ENCODE peak calls at places on chromosomes 1 and 21, in ten cellular contexts. B is progenitor cell of endocrine pancreas; X is HS-5; O is effector CD4-positive, alpha-beta T cell; L is cardiac septum; F is HCEC 1CT; R is fibroblast of lung; K is neuronal stem cell; J is NCI-H1092 treated with DMSO at 0.1 percent for 48 hours; T is pancreas. V is an unnamed sample.

GRCh38 chr1:217747156-217747769 is 116.1 kb downstream of the SPATA17 start:
- DNase-seq in B (no peak), J (peak), X (peak), L (no peak), F (peak), R (peak), T (no peak), K (no peak), O (no peak), V (peak)

GRCh38 chr1:244138399-244138798 is 87.3 kb downstream of the ZBTB18 start:
- DNase-seq in F (no peak), X (no peak), R (no peak), L (no peak), K (no peak), J (no peak), O (no peak), B (no peak), T (no peak), V (no peak)

GRCh38 chr1:239899747-239900146 is 191.9 kb upstream of the FMN2 start:
- DNase-seq in R (no peak), B (no peak), L (no peak), X (no peak), O (no peak), K (no peak), J (no peak), F (no peak), T (no peak), V (peak)

GRCh38 chr21:15423676-15424445 is 305.9 kb upstream of the USP25 start:
- DNase-seq in B (no peak), J (no peak), K (no peak), F (no peak), T (no peak), R (no peak), L (no peak), X (no peak), O (no peak), V (no peak)

GRCh38 chr21:16179732-16180131 is 449.9 kb downstream of the USP25 start:
- DNase-seq in K (no peak), R (no peak), F (no peak), L (no peak), X (no peak), B (no peak), T (no peak), O (no peak), J (no peak), V (no peak)

GRCh38 chr1:76336951-76337371 is 262.4 kb downstream of the ST6GALNAC3 start:
- DNase-seq in T (no peak), F (peak), B (no peak), L (no peak), O (no peak), J (peak), R (peak), X (peak), K (no peak), V (no peak)

GRCh38 chr1:182615468-182616129 is 11.4 kb upstream of the RGS16 start:
- DNase-seq in O (peak), F (no peak), X (no peak), T (no peak), L (no peak), K (peak), R (peak), B (no peak), J (peak), V (no peak)

GRCh38 chr1:91024501-91025119 is 2.8 kb upstream of the ZNF644 start:
- DNase-seq in J (no peak), X (no peak), K (no peak), L (no peak), B (no peak), F (no peak), T (no peak), O (no peak), R (no peak), V (no peak)

GRCh38 chr1:30597711-30598110 is 125.7 kb downstream of the MATN1 start:
- DNase-seq in J (no peak), B (no peak), F (no peak), O (no peak), L (no peak), R (no peak), K (no peak), X (no peak), T (no peak), V (no peak)

GRCh38 chr1:23561813-23562100 is 2.5 kb upstream of the ID3 start:
- DNase-seq in B (no peak), L (no peak), X (no peak), K (no peak), J (no peak), F (no peak), T (no peak), R (no peak), O (no peak), V (no peak)

GRCh38 chr1:248306103-248306502 is 2.9 kb upstream of the OR2T12 start:
- DNase-seq in J (no peak), R (no peak), X (no peak), T (no peak), O (no peak), K (no peak), L (no peak), F (no peak), B (no peak), V (no peak)

GRCh38 chr1:231883382-231883781 is 256.8 kb downstream of the DISC1 start:
- DNase-seq in B (no peak), O (no peak), X (no peak), F (no peak), J (peak), R (no peak), T (no peak), L (no peak), K (no peak), V (peak)

GRCh38 chr1:150474869-150475268 is 12.3 kb upstream of the TARS2 start:
- DNase-seq in B (no peak), O (no peak), T (no peak), X (no peak), J (no peak), R (no peak), F (no peak), L (no peak), K (no peak), V (no peak)

GRCh38 chr1:210707300-210707699 is 378.6 kb downstream of the HHAT start:
- DNase-seq in T (no peak), X (no peak), F (no peak), K (no peak), R (no peak), L (no peak), B (no peak), J (peak), O (no peak), V (no peak)

GRCh38 chr21:34983680-34984086 is 65.4 kb downstream of the RUNX1 start:
- DNase-seq in F (peak), K (no peak), R (peak), L (no peak), X (no peak), B (no peak), O (no peak), J (no peak), T (no peak), V (no peak)